ENCODE peak calls at places on chromosomes 16 and 17, in nine cellular contexts. One of them, this sample, is unnamed.
A peak's percentile ranks its signal among the peaks of the same experiment; 100 is the strongest.

GRCh38 chr17:37025241-37025640 is 76.5 kb downstream of the AATF start:
- DNase-seq in AG09309: no peak
- DNase-seq in endothelial cell: no peak
- DNase-seq in iPS-NIHi11: no peak
- DNase-seq in EL: no peak
- DNase-seq in type B pancreatic cell: no peak
- DNase-seq in neuronal stem cell: no peak
- DNase-seq in stimulated activated CD8-positive, alpha-beta memory T cell treated with anti-CD3 and anti-CD28 coated beads, Interleukin-7, amount 100 ng/mL, for 1 hour: no peak
- DNase-seq in thoracic aorta: no peak
- DNase-seq in this sample: no peak

GRCh38 chr17:73598131-73598680 is 46.0 kb downstream of the SDK2 start:
- DNase-seq in AG09309: no peak
- DNase-seq in endothelial cell: no peak
- DNase-seq in iPS-NIHi11: no peak
- DNase-seq in EL: no peak
- DNase-seq in type B pancreatic cell: no peak
- DNase-seq in neuronal stem cell: no peak
- DNase-seq in stimulated activated CD8-positive, alpha-beta memory T cell treated with anti-CD3 and anti-CD28 coated beads, Interleukin-7, amount 100 ng/mL, for 1 hour: no peak
- DNase-seq in thoracic aorta: no peak
- DNase-seq in this sample: no peak

GRCh38 chr16:57788252-57788841 is 13.9 kb downstream of the KIFC3 start:
- DNase-seq in AG09309: no peak
- DNase-seq in endothelial cell: no peak
- DNase-seq in iPS-NIHi11: no peak
- DNase-seq in EL: no peak
- DNase-seq in type B pancreatic cell: no peak
- DNase-seq in neuronal stem cell: no peak
- DNase-seq in stimulated activated CD8-positive, alpha-beta memory T cell treated with anti-CD3 and anti-CD28 coated beads, Interleukin-7, amount 100 ng/mL, for 1 hour: no peak
- DNase-seq in thoracic aorta: no peak
- DNase-seq in this sample: no peak

GRCh38 chr16:12589676-12590075 is 214.0 kb downstream of the CPPED1 start:
- DNase-seq in AG09309: no peak
- DNase-seq in endothelial cell: no peak
- DNase-seq in iPS-NIHi11: no peak
- DNase-seq in EL: no peak
- DNase-seq in type B pancreatic cell: no peak
- DNase-seq in neuronal stem cell: no peak
- DNase-seq in stimulated activated CD8-positive, alpha-beta memory T cell treated with anti-CD3 and anti-CD28 coated beads, Interleukin-7, amount 100 ng/mL, for 1 hour: no peak
- DNase-seq in thoracic aorta: no peak
- DNase-seq in this sample: no peak

GRCh38 chr16:67243481-67243880 is 3.8 kb downstream of the FHOD1 start:
- DNase-seq in AG09309: no peak
- DNase-seq in endothelial cell: no peak
- DNase-seq in iPS-NIHi11: no peak
- DNase-seq in EL: no peak
- DNase-seq in type B pancreatic cell: no peak
- DNase-seq in neuronal stem cell: no peak
- DNase-seq in stimulated activated CD8-positive, alpha-beta memory T cell treated with anti-CD3 and anti-CD28 coated beads, Interleukin-7, amount 100 ng/mL, for 1 hour: no peak
- DNase-seq in thoracic aorta: no peak
- DNase-seq in this sample: no peak

GRCh38 chr17:74566132-74566753 is 1.1 kb downstream of the CD300H start:
- DNase-seq in AG09309: no peak
- DNase-seq in endothelial cell: peak; percentile 59
- DNase-seq in iPS-NIHi11: peak; percentile 77
- DNase-seq in EL: peak; percentile 16
- DNase-seq in type B pancreatic cell: no peak
- DNase-seq in neuronal stem cell: peak; percentile 33
- DNase-seq in stimulated activated CD8-positive, alpha-beta memory T cell treated with anti-CD3 and anti-CD28 coated beads, Interleukin-7, amount 100 ng/mL, for 1 hour: no peak
- DNase-seq in thoracic aorta: no peak
- DNase-seq in this sample: no peak

GRCh38 chr17:64506576-64507417 is at the start of gene CEP95:
- DNase-seq in AG09309: peak; percentile 98
- DNase-seq in endothelial cell: peak; percentile 88
- DNase-seq in iPS-NIHi11: peak; percentile 93
- DNase-seq in EL: peak; percentile 98
- DNase-seq in type B pancreatic cell: peak; percentile 97
- DNase-seq in neuronal stem cell: peak; percentile 97
- DNase-seq in stimulated activated CD8-positive, alpha-beta memory T cell treated with anti-CD3 and anti-CD28 coated beads, Interleukin-7, amount 100 ng/mL, for 1 hour: peak; percentile 90
- DNase-seq in thoracic aorta: peak; percentile 89
- DNase-seq in this sample: peak; percentile 92

GRCh38 chr16:58511933-58512815 is 3.1 kb upstream of the SETD6 start:
- DNase-seq in AG09309: no peak
- DNase-seq in endothelial cell: peak; percentile 87
- DNase-seq in iPS-NIHi11: peak; percentile 76
- DNase-seq in EL: peak; percentile 55
- DNase-seq in type B pancreatic cell: peak; percentile 84
- DNase-seq in neuronal stem cell: no peak
- DNase-seq in stimulated activated CD8-positive, alpha-beta memory T cell treated with anti-CD3 and anti-CD28 coated beads, Interleukin-7, amount 100 ng/mL, for 1 hour: peak; percentile 78
- DNase-seq in thoracic aorta: peak; percentile 38
- DNase-seq in this sample: peak; percentile 77

GRCh38 chr17:77822302-77823030 is 136.0 kb upstream of the TNRC6C start:
- DNase-seq in AG09309: no peak
- DNase-seq in endothelial cell: no peak
- DNase-seq in iPS-NIHi11: no peak
- DNase-seq in EL: no peak
- DNase-seq in type B pancreatic cell: no peak
- DNase-seq in neuronal stem cell: no peak
- DNase-seq in stimulated activated CD8-positive, alpha-beta memory T cell treated with anti-CD3 and anti-CD28 coated beads, Interleukin-7, amount 100 ng/mL, for 1 hour: no peak
- DNase-seq in thoracic aorta: no peak
- DNase-seq in this sample: no peak

GRCh38 chr16:12231666-12232065 is 255.1 kb downstream of the SNX29 start:
- DNase-seq in AG09309: peak; percentile 50
- DNase-seq in endothelial cell: no peak
- DNase-seq in iPS-NIHi11: no peak
- DNase-seq in EL: peak; percentile 76
- DNase-seq in type B pancreatic cell: no peak
- DNase-seq in neuronal stem cell: no peak
- DNase-seq in stimulated activated CD8-positive, alpha-beta memory T cell treated with anti-CD3 and anti-CD28 coated beads, Interleukin-7, amount 100 ng/mL, for 1 hour: no peak
- DNase-seq in thoracic aorta: no peak
- DNase-seq in this sample: no peak

GRCh38 chr17:49861150-49861884 is 13.4 kb upstream of the TAC4 start:
- DNase-seq in AG09309: no peak
- DNase-seq in endothelial cell: peak; percentile 46
- DNase-seq in iPS-NIHi11: peak; percentile 78
- DNase-seq in EL: peak; percentile 63
- DNase-seq in type B pancreatic cell: no peak
- DNase-seq in neuronal stem cell: peak; percentile 64
- DNase-seq in stimulated activated CD8-positive, alpha-beta memory T cell treated with anti-CD3 and anti-CD28 coated beads, Interleukin-7, amount 100 ng/mL, for 1 hour: peak; percentile 37
- DNase-seq in thoracic aorta: no peak
- DNase-seq in this sample: peak; percentile 46

GRCh38 chr16:88461291-88462269 is 8.5 kb downstream of the ZFPM1 start:
- DNase-seq in AG09309: no peak
- DNase-seq in endothelial cell: no peak
- DNase-seq in iPS-NIHi11: peak; percentile 84
- DNase-seq in EL: peak; percentile 15
- DNase-seq in type B pancreatic cell: no peak
- DNase-seq in neuronal stem cell: no peak
- DNase-seq in stimulated activated CD8-positive, alpha-beta memory T cell treated with anti-CD3 and anti-CD28 coated beads, Interleukin-7, amount 100 ng/mL, for 1 hour: no peak
- DNase-seq in thoracic aorta: no peak
- DNase-seq in this sample: no peak

GRCh38 chr17:50346313-50347086 is 574 bp downstream of the XYLT2 start:
- DNase-seq in AG09309: no peak
- DNase-seq in endothelial cell: peak; percentile 40
- DNase-seq in iPS-NIHi11: peak; percentile 74
- DNase-seq in EL: peak; percentile 46
- DNase-seq in type B pancreatic cell: no peak
- DNase-seq in neuronal stem cell: no peak
- DNase-seq in stimulated activated CD8-positive, alpha-beta memory T cell treated with anti-CD3 and anti-CD28 coated beads, Interleukin-7, amount 100 ng/mL, for 1 hour: no peak
- DNase-seq in thoracic aorta: no peak
- DNase-seq in this sample: peak; percentile 50

GRCh38 chr17:32958418-32958817 is 30.5 kb downstream of the TMEM98 start:
- DNase-seq in AG09309: peak; percentile 86
- DNase-seq in endothelial cell: no peak
- DNase-seq in iPS-NIHi11: no peak
- DNase-seq in EL: peak; percentile 15
- DNase-seq in type B pancreatic cell: no peak
- DNase-seq in neuronal stem cell: no peak
- DNase-seq in stimulated activated CD8-positive, alpha-beta memory T cell treated with anti-CD3 and anti-CD28 coated beads, Interleukin-7, amount 100 ng/mL, for 1 hour: no peak
- DNase-seq in thoracic aorta: no peak
- DNase-seq in this sample: no peak

GRCh38 chr17:39365252-39365651 is 36.2 kb downstream of the FBXL20 start:
- DNase-seq in AG09309: peak; percentile 46
- DNase-seq in endothelial cell: no peak
- DNase-seq in iPS-NIHi11: no peak
- DNase-seq in EL: peak; percentile 43
- DNase-seq in type B pancreatic cell: no peak
- DNase-seq in neuronal stem cell: no peak
- DNase-seq in stimulated activated CD8-positive, alpha-beta memory T cell treated with anti-CD3 and anti-CD28 coated beads, Interleukin-7, amount 100 ng/mL, for 1 hour: no peak
- DNase-seq in thoracic aorta: no peak
- DNase-seq in this sample: no peak

GRCh38 chr16:84746231-84746630 is 46.4 kb downstream of the USP10 start:
- DNase-seq in AG09309: no peak
- DNase-seq in endothelial cell: no peak
- DNase-seq in iPS-NIHi11: no peak
- DNase-seq in EL: no peak
- DNase-seq in type B pancreatic cell: no peak
- DNase-seq in neuronal stem cell: no peak
- DNase-seq in stimulated activated CD8-positive, alpha-beta memory T cell treated with anti-CD3 and anti-CD28 coated beads, Interleukin-7, amount 100 ng/mL, for 1 hour: no peak
- DNase-seq in thoracic aorta: no peak
- DNase-seq in this sample: no peak